ENCODE peak calls at places on chromosomes 16 and 17, in seven cellular contexts. One of them, this sample, is unnamed.
A peak's percentile ranks its signal among the peaks of the same experiment; 100 is the strongest.

GRCh38 chr17:14525551-14526455 is 224.9 kb downstream of the HS3ST3B1 start:
- DNase-seq in activated B cell treated with CpG ODN at 0.5 μM for 24 hours: no peak
- DNase-seq in tibial nerve: no peak
- DNase-seq in breast epithelium: no peak
- DNase-seq in transverse colon: no peak
- DNase-seq in NB4: no peak
- DNase-seq in CD8-positive, alpha-beta T cell: no peak
- DNase-seq in this sample: no peak

GRCh38 chr17:29930399-29931010 is 477 bp upstream of the SSH2 start:
- DNase-seq in activated B cell treated with CpG ODN at 0.5 μM for 24 hours: no peak
- DNase-seq in tibial nerve: no peak
- DNase-seq in breast epithelium: no peak
- DNase-seq in transverse colon: peak; percentile 13
- DNase-seq in NB4: no peak
- DNase-seq in CD8-positive, alpha-beta T cell: peak; percentile 12
- DNase-seq in this sample: no peak

GRCh38 chr16:86398622-86399021 is 111.7 kb upstream of the FOXF1 start:
- DNase-seq in activated B cell treated with CpG ODN at 0.5 μM for 24 hours: no peak
- DNase-seq in tibial nerve: no peak
- DNase-seq in breast epithelium: no peak
- DNase-seq in transverse colon: no peak
- DNase-seq in NB4: no peak
- DNase-seq in CD8-positive, alpha-beta T cell: no peak
- DNase-seq in this sample: no peak

GRCh38 chr17:73380439-73381106 is 68.8 kb upstream of the CDC42EP4 start:
- DNase-seq in activated B cell treated with CpG ODN at 0.5 μM for 24 hours: no peak
- DNase-seq in tibial nerve: no peak
- DNase-seq in breast epithelium: no peak
- DNase-seq in transverse colon: no peak
- DNase-seq in NB4: no peak
- DNase-seq in CD8-positive, alpha-beta T cell: no peak
- DNase-seq in this sample: no peak

GRCh38 chr17:32341857-32342602 is at the start of gene C17orf75:
- DNase-seq in activated B cell treated with CpG ODN at 0.5 μM for 24 hours: peak; percentile 72
- DNase-seq in tibial nerve: peak; percentile 33
- DNase-seq in breast epithelium: peak; percentile 62
- DNase-seq in transverse colon: peak; percentile 82
- DNase-seq in NB4: peak; percentile 92
- DNase-seq in CD8-positive, alpha-beta T cell: peak; percentile 79
- DNase-seq in this sample: peak; percentile 87

GRCh38 chr16:56505174-56505573 is 14.7 kb downstream of the BBS2 start:
- DNase-seq in activated B cell treated with CpG ODN at 0.5 μM for 24 hours: no peak
- DNase-seq in tibial nerve: no peak
- DNase-seq in breast epithelium: no peak
- DNase-seq in transverse colon: no peak
- DNase-seq in NB4: no peak
- DNase-seq in CD8-positive, alpha-beta T cell: no peak
- DNase-seq in this sample: no peak

GRCh38 chr17:80036715-80037477 is 454 bp downstream of the CCDC40 start:
- DNase-seq in activated B cell treated with CpG ODN at 0.5 μM for 24 hours: no peak
- DNase-seq in tibial nerve: no peak
- DNase-seq in breast epithelium: no peak
- DNase-seq in transverse colon: peak; percentile 37
- DNase-seq in NB4: no peak
- DNase-seq in CD8-positive, alpha-beta T cell: peak; percentile 32
- DNase-seq in this sample: no peak

GRCh38 chr17:72305472-72305871 is 184.7 kb downstream of the SOX9 start:
- DNase-seq in activated B cell treated with CpG ODN at 0.5 μM for 24 hours: no peak
- DNase-seq in tibial nerve: no peak
- DNase-seq in breast epithelium: no peak
- DNase-seq in transverse colon: no peak
- DNase-seq in NB4: no peak
- DNase-seq in CD8-positive, alpha-beta T cell: no peak
- DNase-seq in this sample: no peak

GRCh38 chr17:1752425-1752941 is 9.4 kb upstream of the SERPINF1 start:
- DNase-seq in activated B cell treated with CpG ODN at 0.5 μM for 24 hours: no peak
- DNase-seq in tibial nerve: no peak
- DNase-seq in breast epithelium: peak; percentile 81
- DNase-seq in transverse colon: peak; percentile 66
- DNase-seq in NB4: peak; percentile 45
- DNase-seq in CD8-positive, alpha-beta T cell: no peak
- DNase-seq in this sample: peak; percentile 34

GRCh38 chr17:5422505-5422904 is 2.5 kb downstream of the RPAIN start:
- DNase-seq in activated B cell treated with CpG ODN at 0.5 μM for 24 hours: no peak
- DNase-seq in tibial nerve: no peak
- DNase-seq in breast epithelium: no peak
- DNase-seq in transverse colon: no peak
- DNase-seq in NB4: no peak
- DNase-seq in CD8-positive, alpha-beta T cell: no peak
- DNase-seq in this sample: no peak
- TF ChIP-seq CTCF in activated B cell treated with CpG ODN at 0.5 μM for 24 hours: no peak
- TF ChIP-seq CTCF in tibial nerve: no peak
- TF ChIP-seq CTCF in breast epithelium: no peak
- TF ChIP-seq CTCF in transverse colon: no peak
- TF ChIP-seq CTCF in NB4: no peak
- TF ChIP-seq CTCF in CD8-positive, alpha-beta T cell: no peak
- TF ChIP-seq CTCF in this sample: no peak

DNA sequence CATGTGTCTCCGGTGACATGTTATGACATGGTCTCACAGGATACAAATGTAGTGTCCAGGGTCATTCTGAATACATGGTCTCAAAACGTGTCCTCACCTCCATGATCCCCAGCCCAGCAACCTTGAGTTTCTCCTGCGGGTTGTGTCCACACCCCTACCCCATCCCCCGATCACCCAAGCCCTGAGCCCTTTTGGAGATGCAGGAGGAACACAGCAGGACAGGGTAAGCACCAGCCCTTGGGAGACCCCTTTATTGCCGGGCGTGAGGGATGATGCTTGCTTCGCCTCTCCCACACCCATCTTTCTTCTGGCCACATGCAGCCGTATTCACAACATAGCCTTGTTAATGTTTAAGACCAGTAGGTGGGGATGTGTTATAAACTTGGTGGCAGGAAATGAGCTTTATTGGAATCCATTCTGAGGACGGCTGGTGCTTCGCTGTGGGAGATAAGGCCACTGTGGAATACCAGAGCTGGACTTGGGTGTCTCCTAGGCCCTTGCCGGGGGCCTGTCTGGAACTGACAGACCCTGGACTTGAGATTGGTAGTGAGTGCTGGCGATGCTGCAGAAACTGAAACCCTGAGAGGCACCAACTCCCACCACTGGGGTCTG is 5.5 kb downstream of the TMEM132E start:
- DNase-seq in activated B cell treated with CpG ODN at 0.5 μM for 24 hours: no peak
- DNase-seq in tibial nerve: no peak
- DNase-seq in breast epithelium: no peak
- DNase-seq in transverse colon: no peak
- DNase-seq in NB4: peak; percentile 57
- DNase-seq in CD8-positive, alpha-beta T cell: no peak
- DNase-seq in this sample: peak; percentile 41
- TF ChIP-seq CTCF in activated B cell treated with CpG ODN at 0.5 μM for 24 hours: no peak
- TF ChIP-seq CTCF in tibial nerve: no peak
- TF ChIP-seq CTCF in breast epithelium: no peak
- TF ChIP-seq CTCF in transverse colon: no peak
- TF ChIP-seq CTCF in NB4: peak; percentile 30
- TF ChIP-seq CTCF in CD8-positive, alpha-beta T cell: no peak
- TF ChIP-seq CTCF in this sample: peak; percentile 18

DNA sequence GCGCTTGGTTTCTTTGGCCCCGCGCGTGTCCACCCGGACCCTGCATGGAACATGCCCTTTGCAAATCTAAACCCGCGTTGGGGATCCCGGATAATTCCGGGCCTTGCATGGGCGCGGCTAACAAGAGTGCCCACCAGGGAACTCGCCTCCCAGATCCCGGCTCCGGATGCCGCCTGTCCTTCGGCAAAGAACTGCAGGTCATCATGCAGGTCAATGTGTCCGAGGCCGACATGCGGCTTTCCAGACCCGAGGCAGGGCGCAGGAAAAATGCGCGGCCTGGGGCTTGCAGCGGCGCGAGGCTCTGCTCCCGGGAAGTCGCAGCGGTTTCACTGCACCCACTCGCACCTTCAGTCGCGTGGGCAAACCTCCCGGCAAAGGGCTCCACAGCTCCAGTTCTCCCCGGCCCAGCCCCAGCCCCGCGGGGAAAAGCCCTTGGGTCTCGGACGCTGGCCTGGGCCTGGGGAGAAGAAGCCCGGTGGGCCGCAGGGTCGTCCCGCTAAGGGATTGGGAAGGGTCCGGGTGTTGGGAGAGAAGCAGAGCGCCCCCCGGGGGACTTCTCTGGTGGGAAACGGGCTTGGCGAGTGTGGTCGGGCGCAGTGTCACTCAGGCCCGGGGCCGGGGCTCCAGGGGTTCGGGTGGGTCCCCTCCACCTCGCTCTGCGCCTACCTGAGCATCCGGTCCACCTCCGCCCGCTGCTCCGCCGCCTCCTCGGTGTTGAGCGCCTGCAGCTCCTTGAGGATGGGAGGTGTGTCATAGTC is 805 bp downstream of the HNF1B start:
- DNase-seq in activated B cell treated with CpG ODN at 0.5 μM for 24 hours: peak; percentile 46
- DNase-seq in tibial nerve: no peak
- DNase-seq in breast epithelium: no peak
- DNase-seq in transverse colon: peak; percentile 42
- DNase-seq in NB4: no peak
- DNase-seq in CD8-positive, alpha-beta T cell: no peak
- DNase-seq in this sample: peak; percentile 92
- TF ChIP-seq CTCF in activated B cell treated with CpG ODN at 0.5 μM for 24 hours: no peak
- TF ChIP-seq CTCF in tibial nerve: no peak
- TF ChIP-seq CTCF in breast epithelium: no peak
- TF ChIP-seq CTCF in transverse colon: no peak
- TF ChIP-seq CTCF in NB4: no peak
- TF ChIP-seq CTCF in CD8-positive, alpha-beta T cell: no peak
- TF ChIP-seq CTCF in this sample: peak; percentile 16

DNA sequence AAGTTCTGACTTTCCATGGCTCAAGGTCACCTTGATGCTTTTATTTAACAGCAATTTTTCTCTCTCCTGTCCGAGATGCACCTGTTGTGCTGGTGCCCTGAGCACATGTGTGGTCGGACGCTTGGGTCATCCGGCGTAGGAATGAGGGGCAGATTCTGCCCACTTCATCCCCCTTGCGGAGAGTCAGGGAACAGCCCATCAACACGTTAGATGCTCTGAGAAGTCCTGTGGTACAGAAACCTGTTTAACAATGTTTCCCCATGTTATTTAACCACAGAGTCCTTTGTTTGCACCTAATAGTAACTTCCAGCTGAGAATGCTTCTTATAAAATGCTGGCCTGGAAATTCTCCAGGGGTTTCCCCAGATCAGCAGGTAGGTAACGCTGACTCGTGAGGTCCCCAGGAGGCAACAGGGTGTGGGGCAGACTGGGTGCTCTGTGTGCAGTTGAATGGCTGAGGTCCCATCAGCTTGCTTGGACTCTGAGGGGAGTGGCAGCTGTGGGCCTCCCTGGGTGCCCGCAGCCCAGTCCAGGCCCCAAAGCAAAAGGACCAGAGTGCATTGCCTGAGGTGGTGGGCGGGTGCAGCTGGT is 17.8 kb downstream of the DOC2B start:
- DNase-seq in activated B cell treated with CpG ODN at 0.5 μM for 24 hours: no peak
- DNase-seq in tibial nerve: no peak
- DNase-seq in breast epithelium: no peak
- DNase-seq in transverse colon: no peak
- DNase-seq in NB4: no peak
- DNase-seq in CD8-positive, alpha-beta T cell: no peak
- DNase-seq in this sample: peak; percentile 42
- TF ChIP-seq CTCF in activated B cell treated with CpG ODN at 0.5 μM for 24 hours: no peak
- TF ChIP-seq CTCF in tibial nerve: no peak
- TF ChIP-seq CTCF in breast epithelium: no peak
- TF ChIP-seq CTCF in transverse colon: no peak
- TF ChIP-seq CTCF in NB4: no peak
- TF ChIP-seq CTCF in CD8-positive, alpha-beta T cell: no peak
- TF ChIP-seq CTCF in this sample: peak; percentile 23

DNA sequence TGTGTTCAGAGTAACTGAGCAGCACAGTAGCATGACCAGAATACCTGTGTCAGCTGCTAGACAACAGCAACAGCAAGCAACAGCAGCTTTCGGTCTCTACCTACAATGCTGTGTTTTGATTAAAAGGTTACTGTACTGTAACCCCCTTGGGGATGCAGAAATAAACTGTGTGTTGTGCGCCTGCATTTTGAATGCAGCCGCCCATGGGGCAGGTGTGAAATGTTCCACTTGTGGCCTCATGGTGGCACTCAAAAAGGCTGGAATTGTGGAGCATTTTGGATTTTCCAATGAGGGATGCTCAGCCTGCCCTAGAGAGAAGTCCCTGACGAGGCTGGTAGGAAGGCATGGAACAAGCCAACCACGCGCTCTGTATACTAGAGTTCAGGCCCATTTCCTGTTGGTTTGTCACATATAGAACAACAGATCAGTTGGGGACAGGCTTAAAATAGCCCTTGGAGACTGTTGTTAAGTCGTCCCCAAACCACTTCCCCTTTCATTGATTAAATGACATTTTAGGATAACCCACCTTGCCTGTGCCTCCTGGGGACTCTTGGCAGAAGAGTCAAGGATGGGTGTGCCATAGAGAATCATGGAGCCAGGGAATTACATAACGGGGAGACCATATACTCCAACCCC is 27.1 kb downstream of the SCPEP1 start:
- DNase-seq in activated B cell treated with CpG ODN at 0.5 μM for 24 hours: no peak
- DNase-seq in tibial nerve: no peak
- DNase-seq in breast epithelium: no peak
- DNase-seq in transverse colon: peak; percentile 35
- DNase-seq in NB4: peak; percentile 93
- DNase-seq in CD8-positive, alpha-beta T cell: no peak
- DNase-seq in this sample: peak; percentile 5
- TF ChIP-seq CTCF in activated B cell treated with CpG ODN at 0.5 μM for 24 hours: no peak
- TF ChIP-seq CTCF in tibial nerve: no peak
- TF ChIP-seq CTCF in breast epithelium: no peak
- TF ChIP-seq CTCF in transverse colon: peak; percentile 50
- TF ChIP-seq CTCF in NB4: peak; percentile 6
- TF ChIP-seq CTCF in CD8-positive, alpha-beta T cell: no peak
- TF ChIP-seq CTCF in this sample: no peak

GRCh38 chr17:63434951-63435571 is 11.0 kb downstream of the CYB561 start:
- DNase-seq in activated B cell treated with CpG ODN at 0.5 μM for 24 hours: no peak
- DNase-seq in tibial nerve: no peak
- DNase-seq in breast epithelium: peak; percentile 77
- DNase-seq in transverse colon: peak; percentile 83
- DNase-seq in NB4: peak; percentile 74
- DNase-seq in CD8-positive, alpha-beta T cell: peak; percentile 36
- DNase-seq in this sample: no peak
- TF ChIP-seq CTCF in activated B cell treated with CpG ODN at 0.5 μM for 24 hours: no peak
- TF ChIP-seq CTCF in tibial nerve: no peak
- TF ChIP-seq CTCF in breast epithelium: no peak
- TF ChIP-seq CTCF in transverse colon: peak; percentile 11
- TF ChIP-seq CTCF in NB4: peak; percentile 58
- TF ChIP-seq CTCF in CD8-positive, alpha-beta T cell: peak; percentile 31
- TF ChIP-seq CTCF in this sample: no peak

This sample was measured in Calu3.